ENCODE peak calls at places on chromosomes 2 and 18, in five cellular contexts. O is SK-N-SH, F is H1, J is K562, K is stomach. H is an unnamed sample. For H3K36me3, the result is how much of the 10 kb centered on the place peaks cover.

GRCh38 chr2:217903859-217904613 is 98.8 kb downstream of the TNS1 start:
- DNase-seq in O (peak), F (no peak), J (no peak), K (peak), H (no peak)

GRCh38 chr2:46299365-46300263 is 2.4 kb downstream of the EPAS1 start:
- DNase-seq in O (peak), F (peak), J (peak), K (peak), H (no peak)

GRCh38 chr2:197498937-197499593 is 575 bp downstream of the HSPD1 start:
- DNase-seq in O (peak), F (peak), J (peak), K (peak), H (no peak)

GRCh38 chr18:61605376-61606067 is 272.3 kb downstream of the CDH20 start:
- DNase-seq in O (no peak), F (no peak), J (no peak), K (no peak), H (no peak)

GRCh38 chr18:62744076-62744705 is 28.9 kb downstream of the PHLPP1 start:
- DNase-seq in O (no peak), F (no peak), J (no peak), K (no peak), H (no peak)

GRCh38 chr2:49069829-49070228 is 84.5 kb downstream of the FSHR start:
- DNase-seq in O (no peak), F (no peak), J (no peak), K (no peak), H (no peak)

GRCh38 chr2:83365476-83365875 is 1093.6 kb downstream of the SUCLG1 start:
- DNase-seq in O (no peak), F (no peak), J (no peak), K (no peak), H (no peak)

GRCh38 chr2:197706839-197707207 is 1.7 kb downstream of the MARS2 start:
- DNase-seq in O (no peak), F (no peak), J (no peak), K (no peak), H (no peak)

GRCh38 chr18:68215931-68216330 is 499.0 kb downstream of the TMX3 start:
- DNase-seq in O (no peak), F (no peak), J (no peak), K (no peak), H (peak)

GRCh38 chr18:11785444-11786055 is 65.7 kb upstream of the CHMP1B start:
- DNase-seq in O (no peak), F (no peak), J (no peak), K (no peak), H (no peak)

GRCh38 chr2:58131191-58132011 is 84.8 kb downstream of the VRK2 start:
- DNase-seq in O (peak), F (no peak), J (no peak), K (no peak), H (no peak)

GRCh38 chr2:54672587-54673456 is 50.6 kb upstream of the EML6 start:
- DNase-seq in O (no peak), F (peak), J (no peak), K (no peak), H (no peak)

GRCh38 chr2:170336916-170337315 is 159.0 kb downstream of the MYO3B start:
- DNase-seq in O (no peak), F (no peak), J (no peak), K (no peak), H (no peak)

GRCh38 chr18:13657974-13658373 is 68.4 kb downstream of the FAM210A start:
- DNase-seq in O (no peak), F (no peak), J (no peak), K (no peak), H (no peak)

GRCh38 chr2:110126086-110126773 is 10.6 kb upstream of the MALL start:
- DNase-seq in O (no peak), F (no peak), J (no peak), K (no peak), H (no peak)

GRCh38 chr2:223688094-223688835 is 86.1 kb upstream of the SCG2 start:
- DNase-seq in O (no peak), F (no peak), J (no peak), K (no peak), H (no peak)

GRCh38 chr2:10357770-10358169 is 55.1 kb downstream of the HPCAL1 start:
- DNase-seq in O (no peak), F (no peak), J (no peak), K (no peak), H (no peak)

GRCh38 chr2:211931314-211931713 is 607.3 kb downstream of the ERBB4 start:
- DNase-seq in O (no peak), F (no peak), J (no peak), K (no peak), H (no peak)

GRCh38 chr2:17627434-17627833 is 86.9 kb downstream of the VSNL1 start:
- DNase-seq in O (no peak), F (no peak), J (peak), K (no peak), H (no peak)

GRCh38 chr2:202963712-202964111 is 51.0 kb upstream of the NBEAL1 start:
- DNase-seq in O (no peak), F (no peak), J (no peak), K (no peak), H (no peak)

GRCh38 chr18:12750076-12750707 is 47.4 kb downstream of the PSMG2 start:
- DNase-seq in O (no peak), F (no peak), J (no peak), K (no peak), H (no peak)

GRCh38 chr18:596288-596881 is 403 bp upstream of the CLUL1 start:
- DNase-seq in O (peak), F (peak), J (peak), K (no peak), H (no peak)

GRCh38 chr2:208213508-208214120 is 23.8 kb upstream of the C2orf80 start:
- DNase-seq in O (no peak), F (no peak), J (no peak), K (no peak), H (no peak)

GRCh38 chr2:24971300-24971549 is 530 bp downstream of the DNAJC27 start:
- DNase-seq in O (no peak), F (no peak), J (no peak), K (peak), H (no peak)

GRCh38 chr2:62450716-62451191 is 55.2 kb downstream of the TMEM17 start:
- DNase-seq in O (no peak), F (no peak), J (no peak), K (peak), H (no peak)

GRCh38 chr2:223779877-223780276 is 57.5 kb downstream of the AP1S3 start:
- DNase-seq in O (peak), F (peak), J (peak), K (no peak), H (no peak)

GRCh38 chr2:173881466-173881865 is 83.7 kb downstream of the SP3 start:
- DNase-seq in O (peak), F (no peak), J (no peak), K (no peak), H (no peak)

GRCh38 chr2:128273469-128274081 is 45.1 kb downstream of the HS6ST1 start:
- DNase-seq in O (no peak), F (no peak), J (no peak), K (no peak), H (no peak)

GRCh38 chr2:113209869-113210305 is 36.1 kb downstream of the PSD4 start:
- DNase-seq in O (no peak), F (no peak), J (no peak), K (no peak), H (no peak)

GRCh38 chr18:60838677-60839076 is 466.1 kb upstream of the MC4R start:
- DNase-seq in O (no peak), F (no peak), J (no peak), K (no peak), H (no peak)

GRCh38 chr2:10384089-10384734 is 63.9 kb downstream of the ODC1 start:
- DNase-seq in O (no peak), F (no peak), J (no peak), K (no peak), H (no peak)

GRCh38 chr2:224594840-224595239 is 9.7 kb upstream of the CUL3 start:
- DNase-seq in O (no peak), F (no peak), J (peak), K (no peak), H (no peak)

GRCh38 chr2:241859436-241860183 is 916 bp upstream of the PDCD1 start:
- DNase-seq in O (peak), F (no peak), J (peak), K (no peak), H (no peak)

GRCh38 chr18:50306944-50307343 is 19.5 kb upstream of the CXXC1 start:
- DNase-seq in O (no peak), F (no peak), J (peak), K (peak), H (no peak)

GRCh38 chr2:105886029-105886454 is 141.3 kb downstream of the NCK2 start:
- DNase-seq in O (no peak), F (no peak), J (no peak), K (no peak), H (no peak)

GRCh38 chr2:21317131-21317530 is 193.4 kb downstream of the TDRD15 start:
- DNase-seq in O (peak), F (peak), J (peak), K (peak), H (no peak)

GRCh38 chr18:50569930-50570329 is 10.0 kb downstream of the MAPK4 start:
- DNase-seq in O (no peak), F (no peak), J (no peak), K (no peak), H (no peak)

GRCh38 chr2:160741815-160742214 is 248.2 kb upstream of the RBMS1 start:
- DNase-seq in O (no peak), F (no peak), J (no peak), K (no peak), H (no peak)

GRCh38 chr2:15630121-15630957 is 38.7 kb downstream of the DDX1 start:
- DNase-seq in O (no peak), F (no peak), J (no peak), K (no peak), H (no peak)

GRCh38 chr2:15626967-15627366 is 35.3 kb downstream of the DDX1 start:
- DNase-seq in O (no peak), F (no peak), J (no peak), K (no peak), H (no peak)

GRCh38 chr2:15627842-15628684 is 36.4 kb downstream of the DDX1 start:
- DNase-seq in O (no peak), F (no peak), J (no peak), K (no peak), H (no peak)

GRCh38 chr2:15630958-15631719 is 39.5 kb downstream of the DDX1 start:
- DNase-seq in O (no peak), F (no peak), J (no peak), K (no peak), H (no peak)

DNA sequence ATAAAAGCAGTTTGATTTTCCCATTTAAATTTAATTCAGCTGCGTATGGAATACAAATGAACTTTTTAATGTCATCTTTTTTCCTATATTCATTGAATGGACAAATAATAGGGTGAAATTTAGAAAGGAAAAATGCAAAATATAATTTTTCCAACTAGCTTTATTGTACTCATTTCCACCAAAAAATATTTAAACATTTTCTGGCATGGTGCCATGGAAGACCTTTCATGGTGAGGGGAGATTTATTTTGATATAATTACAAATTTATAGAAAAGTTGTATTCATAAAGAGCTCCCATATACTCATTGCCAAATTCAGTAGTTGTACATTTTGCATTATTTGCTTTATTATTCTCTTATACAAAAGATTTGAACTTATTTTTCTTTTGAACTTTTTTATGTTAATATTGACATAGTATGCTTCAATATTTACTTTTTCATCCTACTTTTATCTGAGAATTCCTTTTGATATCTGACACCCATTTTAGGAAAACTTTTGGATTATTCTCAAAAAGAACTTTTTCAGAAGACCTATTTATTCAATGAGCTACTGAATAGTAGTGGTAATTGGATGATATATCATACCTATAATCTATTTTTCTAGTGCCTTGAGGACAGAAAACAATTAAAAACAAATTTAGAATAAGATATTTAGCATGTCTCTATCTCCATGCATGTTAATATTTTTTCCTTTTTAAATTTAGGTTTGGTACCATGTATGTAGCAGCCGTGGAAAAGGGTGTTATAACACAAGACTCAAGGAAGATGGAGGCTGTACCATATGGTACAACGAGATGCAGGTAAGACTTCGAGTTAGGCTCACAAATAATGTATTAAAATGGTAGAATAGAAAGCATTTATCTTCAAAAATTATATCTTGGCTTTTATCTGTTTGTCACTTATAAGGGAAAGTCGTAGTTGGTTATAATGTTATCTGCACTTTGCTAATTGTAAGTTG is 37.5 kb downstream of the DDX1 start:
- DNase-seq in O (no peak), F (no peak), J (no peak), K (no peak), H (no peak)
- H3K36me3 ChIP-seq in O (half or more), F (half or more), J (half or more), K (half or more), H (half or more)

DNA sequence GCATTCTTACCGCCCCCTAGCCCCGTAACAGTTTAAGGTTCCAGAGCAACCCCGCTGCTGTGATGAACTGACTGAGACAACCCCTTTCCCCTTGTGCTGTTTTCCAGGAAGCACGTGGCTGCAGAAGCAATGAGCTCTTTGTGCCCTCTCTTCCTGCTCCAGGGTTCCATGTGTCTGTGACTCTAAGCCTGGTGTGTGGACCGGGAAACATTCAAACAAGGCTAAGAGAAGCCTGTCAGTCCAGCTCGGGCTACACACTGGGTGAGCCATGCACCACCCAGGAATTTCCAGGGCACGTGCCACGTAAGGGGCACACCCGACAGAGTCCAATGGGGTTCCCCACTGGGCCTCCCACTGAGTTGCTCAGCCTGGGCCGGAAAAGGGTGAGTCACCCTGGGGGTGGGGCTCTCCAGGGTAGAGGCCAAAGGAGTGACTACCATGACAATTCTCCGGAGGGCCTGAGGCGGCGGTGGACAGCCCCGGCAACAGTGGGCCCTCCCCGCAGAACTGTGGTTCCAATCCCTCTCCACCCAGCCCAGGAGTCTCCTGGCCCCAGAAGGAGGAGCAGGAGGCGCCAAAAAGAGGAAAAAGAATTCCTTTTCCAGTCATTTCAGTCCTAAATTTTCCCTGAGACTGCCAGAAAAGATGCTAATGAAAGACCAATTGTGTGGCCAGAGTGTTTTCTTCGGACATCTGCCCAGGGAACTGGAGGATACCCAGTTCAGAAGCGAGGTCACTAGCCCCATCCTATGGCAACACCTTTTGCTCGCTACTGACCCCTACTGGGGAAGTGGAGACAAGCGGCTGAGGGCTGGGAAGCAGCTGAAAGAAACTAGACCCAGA is 157.8 kb upstream of the SLC1A4 start:
- DNase-seq in O (peak), F (peak), J (peak), K (peak), H (peak)
- TF ChIP-seq POLR2AphosphoS5 in O (peak), F (no peak), J (peak), K (peak), H (no peak)

DNA sequence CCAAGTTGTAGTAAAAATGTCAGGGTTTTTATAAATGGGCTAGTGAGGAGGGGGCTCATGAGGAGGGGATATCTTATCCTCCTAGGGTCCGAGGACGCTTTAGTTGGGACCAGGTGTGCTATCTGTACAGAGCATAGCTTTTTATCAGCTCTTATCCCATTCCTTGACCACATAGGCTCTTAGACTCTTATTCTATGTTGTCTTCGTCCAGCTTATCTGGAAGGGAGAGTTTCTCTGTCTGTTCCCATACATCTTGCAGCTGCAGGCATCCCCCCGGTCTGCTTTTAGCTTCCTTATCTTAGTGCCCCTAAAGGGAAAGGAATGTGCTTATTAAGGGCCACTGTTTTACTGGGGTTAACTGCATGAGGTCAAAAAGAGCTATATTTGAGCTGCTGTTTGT is 44.8 kb downstream of the PDK1 start:
- DNase-seq in O (no peak), F (no peak), J (peak), K (no peak), H (no peak)
- H3K36me3 ChIP-seq in O (under half), F (under half), J (under half), K (under half), H (under half)

DNA sequence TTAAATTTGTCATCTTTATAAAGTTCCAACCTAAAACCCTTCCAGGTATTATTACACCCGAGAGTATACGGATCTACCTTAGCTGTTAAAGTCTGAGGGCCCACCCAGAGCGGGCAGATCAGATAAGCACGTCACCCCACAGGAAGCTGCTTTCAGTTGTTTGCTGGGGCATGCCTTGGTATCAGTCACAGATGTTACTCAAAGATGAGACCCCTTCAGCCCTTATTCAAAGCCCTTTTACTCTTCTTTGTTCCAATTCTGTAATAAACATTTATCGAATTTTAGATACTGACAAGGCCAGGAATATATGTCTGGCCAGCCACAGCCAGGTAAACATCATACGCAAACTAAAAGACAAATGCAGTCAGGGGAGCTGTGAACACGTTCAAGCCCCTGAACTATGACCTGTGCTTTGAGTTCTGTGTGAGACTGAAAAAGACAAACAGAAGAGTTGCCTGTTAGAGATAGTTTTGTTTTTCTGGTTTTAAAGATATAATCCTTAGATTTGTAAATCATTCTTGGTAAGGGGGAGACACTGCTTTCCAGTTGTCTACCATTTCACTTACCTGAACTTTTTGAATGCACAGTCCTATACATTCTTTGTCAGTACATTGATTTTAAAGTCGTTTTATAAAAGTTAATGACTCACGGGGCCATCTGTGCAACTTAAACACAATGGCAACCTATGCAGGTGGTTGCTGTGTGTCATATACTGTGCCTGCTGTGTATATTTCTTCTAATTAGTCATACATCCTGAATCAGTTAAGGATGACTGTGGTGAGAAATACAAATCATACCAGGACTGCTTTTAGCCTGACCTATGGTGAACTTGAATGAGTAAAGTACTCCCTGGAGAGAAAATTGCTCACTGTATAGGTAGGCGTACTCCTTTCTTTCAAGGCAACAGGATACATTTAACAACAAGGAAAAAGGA is 100.5 kb upstream of the ITPRID2 start:
- DNase-seq in O (no peak), F (no peak), J (peak), K (no peak), H (peak)
- TF ChIP-seq POLR2AphosphoS5 in O (peak), F (no peak), J (no peak), K (peak), H (peak)